ENCODE peak calls at places on chromosomes 16 and 17, in nine cellular contexts. N is NCI-H460, P is NCI-H446, M is upper lobe of right lung, U is kidney glomerular epithelial cell, A is T-helper 2 cell, W is NCI-H1105 treated with DMSO at 0.1 percent for 48 hours, V is NCI-H2029 treated with DMSO at 0.1 percent for 48 hours, O is neuronal stem cell. K is an unnamed sample.

GRCh38 chr17:74274060-74274702 is at the start of gene DNAI2:
- DNase-seq in P (no peak), W (peak; percentile 71), O (no peak), N (no peak), A (peak; percentile 33), U (no peak), V (no peak), M (no peak), K (no peak)

GRCh38 chr17:39002991-39003715 is 36.0 kb upstream of the FBXO47 start:
- DNase-seq in P (no peak), W (no peak), O (no peak), V (no peak), U (no peak), A (peak; percentile 66), N (no peak), M (peak; percentile 78), K (no peak)

GRCh38 chr16:21982108-21982507 is 18.8 kb downstream of the PDZD9 start:
- DNase-seq in P (no peak), M (no peak), U (no peak), N (no peak), O (no peak), W (no peak), A (no peak), V (no peak), K (no peak)

GRCh38 chr17:63918305-63918704 is 334 bp downstream of the GH1 start:
- DNase-seq in N (no peak), M (no peak), A (no peak), O (no peak), U (no peak), P (no peak), V (no peak), W (no peak), K (no peak)

GRCh38 chr17:55332296-55333041 is 67.7 kb downstream of the HLF start:
- DNase-seq in V (peak; percentile 58), P (no peak), W (peak; percentile 1), M (peak; percentile 76), O (no peak), N (no peak), U (no peak), A (no peak), K (no peak)

GRCh38 chr17:71184716-71185115 is 936.1 kb upstream of the SOX9 start:
- DNase-seq in P (peak; percentile 85), V (no peak), N (no peak), O (no peak), M (no peak), W (no peak), A (no peak), U (no peak), K (no peak)

GRCh38 chr17:80455328-80455710 is 21.1 kb downstream of the NPTX1 start:
- DNase-seq in N (peak; percentile 33), V (no peak), P (no peak), M (no peak), U (no peak), A (no peak), W (no peak), O (no peak), K (peak; percentile 18)

GRCh38 chr16:70548936-70549335 is 25.3 kb downstream of the SF3B3 start:
- DNase-seq in W (no peak), O (no peak), U (no peak), M (no peak), A (no peak), V (no peak), P (no peak), N (no peak), K (no peak)

GRCh38 chr17:46063239-46063638 is 64.2 kb downstream of the STH start:
- DNase-seq in P (no peak), U (peak; percentile 89), A (no peak), M (no peak), W (no peak), N (peak; percentile 8), O (no peak), V (no peak), K (no peak)

GRCh38 chr16:80123189-80123588 is 417.6 kb upstream of the DYNLRB2 start:
- DNase-seq in P (no peak), W (no peak), V (no peak), U (peak; percentile 30), N (no peak), M (no peak), O (no peak), A (no peak), K (no peak)

GRCh38 chr17:57106107-57106835 is 21.2 kb downstream of the AKAP1 start:
- DNase-seq in A (no peak), W (peak; percentile 24), P (peak; percentile 82), N (no peak), O (no peak), V (no peak), M (no peak), U (no peak), K (no peak)

GRCh38 chr17:17994271-17994670 is 21.6 kb downstream of the DRC3 start:
- DNase-seq in P (peak; percentile 36), N (no peak), U (no peak), M (no peak), V (no peak), W (peak; percentile 9), A (peak; percentile 22), O (no peak), K (no peak)

GRCh38 chr16:59470556-59470955 is 736.4 kb upstream of the GOT2 start:
- DNase-seq in W (no peak), U (no peak), P (no peak), V (no peak), A (no peak), M (no peak), O (no peak), N (no peak), K (no peak)

GRCh38 chr17:41563607-41564006 is 8.3 kb downstream of the KRT9 start:
- DNase-seq in V (no peak), N (no peak), M (no peak), P (no peak), A (no peak), W (no peak), U (no peak), O (no peak), K (no peak)

GRCh38 chr17:3845361-3845753 is 689 bp downstream of the NCBP3 start:
- DNase-seq in A (peak; percentile 68), N (no peak), O (no peak), W (peak; percentile 56), P (no peak), M (no peak), V (no peak), U (peak; percentile 4), K (no peak)

GRCh38 chr16:21644674-21645073 is 7.7 kb downstream of the IGSF6 start:
- DNase-seq in A (no peak), M (no peak), N (no peak), W (no peak), V (no peak), P (no peak), O (no peak), U (no peak), K (no peak)

GRCh38 chr16:88536510-88536909 is 33.7 kb upstream of the ZC3H18 start:
- DNase-seq in M (no peak), V (no peak), P (no peak), W (no peak), A (no peak), N (no peak), U (no peak), O (no peak), K (no peak)

GRCh38 chr17:80099291-80100034 is 1.9 kb upstream of the GAA start:
- DNase-seq in V (no peak), M (no peak), P (no peak), A (no peak), U (no peak), O (no peak), W (no peak), N (no peak), K (no peak)

GRCh38 chr17:56593741-56594527 is 435 bp downstream of the NOG start:
- DNase-seq in M (peak; percentile 85), W (peak; percentile 63), N (peak; percentile 39), P (peak; percentile 58), V (no peak), O (no peak), A (peak; percentile 35), U (peak; percentile 50), K (peak; percentile 2)

GRCh38 chr16:87812200-87812656 is 46.4 kb upstream of the KLHDC4 start:
- DNase-seq in P (no peak), V (no peak), W (no peak), U (no peak), M (no peak), O (no peak), N (no peak), A (no peak), K (no peak)

GRCh38 chr17:40024901-40025300 is 9.7 kb downstream of the CSF3 start:
- DNase-seq in M (no peak), A (no peak), N (no peak), W (no peak), O (no peak), V (no peak), U (no peak), P (no peak), K (no peak)

GRCh38 chr16:21646721-21647561 is 5.5 kb downstream of the IGSF6 start:
- DNase-seq in A (peak; percentile 98), U (no peak), O (no peak), N (no peak), V (no peak), P (no peak), M (no peak), W (no peak), K (no peak)

GRCh38 chr17:31307640-31308039 is 6.2 kb downstream of the EVI2B start:
- DNase-seq in U (no peak), W (no peak), P (no peak), M (no peak), O (no peak), A (no peak), V (no peak), N (no peak), K (no peak)

GRCh38 chr16:89005201-89006035 is 28.4 kb upstream of the CBFA2T3 start:
- DNase-seq in P (no peak), A (no peak), W (no peak), U (no peak), N (no peak), V (no peak), O (no peak), M (no peak), K (no peak)

GRCh38 chr16:1614226-1615102 is 2.3 kb downstream of the CRAMP1 start:
- DNase-seq in U (peak; percentile 0), A (peak; percentile 48), M (no peak), V (no peak), P (peak; percentile 23), N (no peak), O (peak; percentile 18), W (no peak), K (no peak)

GRCh38 chr17:14007951-14008350 is 61.4 kb upstream of the COX10 start:
- DNase-seq in N (no peak), P (no peak), V (no peak), A (no peak), U (no peak), M (no peak), W (no peak), O (no peak), K (no peak)

GRCh38 chr16:17154981-17155380 is 315.8 kb downstream of the XYLT1 start:
- DNase-seq in V (no peak), U (no peak), P (no peak), A (no peak), M (no peak), O (no peak), W (no peak), N (no peak), K (no peak)

GRCh38 chr17:38341035-38341721 is 2.6 kb downstream of the GPR179 start:
- DNase-seq in W (peak; percentile 70), V (peak; percentile 77), P (no peak), U (no peak), M (peak; percentile 75), N (no peak), O (no peak), A (no peak), K (no peak)

GRCh38 chr17:35981908-35982330 is 622 bp upstream of the CCL16 start:
- DNase-seq in A (no peak), P (no peak), W (no peak), N (no peak), V (no peak), M (no peak), U (no peak), O (no peak), K (no peak)

GRCh38 chr17:46832306-46832895 is 13.9 kb upstream of the WNT3 start:
- DNase-seq in O (peak; percentile 71), N (no peak), M (no peak), A (no peak), P (no peak), U (no peak), W (no peak), V (no peak), K (no peak)

GRCh38 chr16:69599731-69600130 is 34.0 kb downstream of the NFAT5 start:
- DNase-seq in W (no peak), U (no peak), A (no peak), M (no peak), V (no peak), P (no peak), O (no peak), N (no peak), K (no peak)